ENCODE peak calls at places on chromosome 14, in four cellular contexts. One of them, this sample, is unnamed.

GRCh38 chr14:74843653-74844052 is 32.3 kb downstream of the PROX2 start:
- DNase-seq in mesenchymal stem cell: no peak
- DNase-seq in RWPE1: no peak
- DNase-seq in Peyer's patch: no peak
- DNase-seq in this sample: no peak

GRCh38 chr14:36397357-36397756 is 76.9 kb upstream of the MBIP start:
- DNase-seq in mesenchymal stem cell: no peak
- DNase-seq in RWPE1: no peak
- DNase-seq in Peyer's patch: no peak
- DNase-seq in this sample: no peak

GRCh38 chr14:75450381-75451276 is 22.8 kb downstream of the JDP2 start:
- DNase-seq in mesenchymal stem cell: no peak
- DNase-seq in RWPE1: peak; percentile 84
- DNase-seq in Peyer's patch: peak; percentile 90
- DNase-seq in this sample: peak; percentile 45

GRCh38 chr14:77203611-77204456 is 22.2 kb downstream of the TMEM63C start:
- DNase-seq in mesenchymal stem cell: no peak
- DNase-seq in RWPE1: no peak
- DNase-seq in Peyer's patch: no peak
- DNase-seq in this sample: no peak

GRCh38 chr14:104076743-104077142 is 8.8 kb upstream of the ASPG start:
- DNase-seq in mesenchymal stem cell: no peak
- DNase-seq in RWPE1: no peak
- DNase-seq in Peyer's patch: no peak
- DNase-seq in this sample: no peak

GRCh38 chr14:55104051-55104954 is 24.7 kb upstream of the LGALS3 start:
- DNase-seq in mesenchymal stem cell: no peak
- DNase-seq in RWPE1: no peak
- DNase-seq in Peyer's patch: peak; percentile 45
- DNase-seq in this sample: no peak

GRCh38 chr14:83419420-83419819 is 1885.8 kb upstream of the SEL1L start:
- DNase-seq in mesenchymal stem cell: no peak
- DNase-seq in RWPE1: no peak
- DNase-seq in Peyer's patch: no peak
- DNase-seq in this sample: peak; percentile 62

GRCh38 chr14:78848234-78848820 is 678.2 kb downstream of the NRXN3 start:
- DNase-seq in mesenchymal stem cell: peak; percentile 33
- DNase-seq in RWPE1: peak; percentile 51
- DNase-seq in Peyer's patch: peak; percentile 49
- DNase-seq in this sample: peak; percentile 35

GRCh38 chr14:70773182-70773862 is 36.0 kb downstream of the MAP3K9 start:
- DNase-seq in mesenchymal stem cell: no peak
- DNase-seq in RWPE1: no peak
- DNase-seq in Peyer's patch: no peak
- DNase-seq in this sample: no peak

GRCh38 chr14:104735830-104736642 is 12.0 kb downstream of the ADSS1 start:
- DNase-seq in mesenchymal stem cell: peak; percentile 92
- DNase-seq in RWPE1: no peak
- DNase-seq in Peyer's patch: peak; percentile 73
- DNase-seq in this sample: peak; percentile 87

GRCh38 chr14:88492272-88493089 is 62.3 kb downstream of the PTPN21 start:
- DNase-seq in mesenchymal stem cell: peak; percentile 80
- DNase-seq in RWPE1: peak; percentile 74
- DNase-seq in Peyer's patch: peak; percentile 78
- DNase-seq in this sample: peak; percentile 72

GRCh38 chr14:91410781-91411536 is 6.7 kb downstream of the CCDC88C start:
- DNase-seq in mesenchymal stem cell: no peak
- DNase-seq in RWPE1: no peak
- DNase-seq in Peyer's patch: peak; percentile 61
- DNase-seq in this sample: no peak

GRCh38 chr14:35333347-35333730 is 41.2 kb downstream of the PSMA6 start:
- DNase-seq in mesenchymal stem cell: no peak
- DNase-seq in RWPE1: no peak
- DNase-seq in Peyer's patch: peak; percentile 43
- DNase-seq in this sample: no peak

GRCh38 chr14:83433618-83434017 is 1900.0 kb upstream of the SEL1L start:
- DNase-seq in mesenchymal stem cell: no peak
- DNase-seq in RWPE1: no peak
- DNase-seq in Peyer's patch: no peak
- DNase-seq in this sample: no peak

GRCh38 chr14:83257466-83258439 is 1724.1 kb upstream of the SEL1L start:
- DNase-seq in mesenchymal stem cell: peak; percentile 2
- DNase-seq in RWPE1: no peak
- DNase-seq in Peyer's patch: no peak
- DNase-seq in this sample: no peak

GRCh38 chr14:37592288-37593274 is 2.5 kb downstream of the FOXA1 start:
- DNase-seq in mesenchymal stem cell: peak; percentile 1
- DNase-seq in RWPE1: no peak
- DNase-seq in Peyer's patch: peak; percentile 47
- DNase-seq in this sample: no peak

GRCh38 chr14:29282169-29282568 is 515.6 kb downstream of the FOXG1 start:
- DNase-seq in mesenchymal stem cell: no peak
- DNase-seq in RWPE1: no peak
- DNase-seq in Peyer's patch: no peak
- DNase-seq in this sample: no peak

GRCh38 chr14:92409069-92409468 is 86.1 kb downstream of the SLC24A4 start:
- DNase-seq in mesenchymal stem cell: peak; percentile 37
- DNase-seq in RWPE1: no peak
- DNase-seq in Peyer's patch: no peak
- DNase-seq in this sample: no peak

GRCh38 chr14:93430319-93430801 is 379 bp upstream of the UNC79 start:
- DNase-seq in mesenchymal stem cell: no peak
- DNase-seq in RWPE1: no peak
- DNase-seq in Peyer's patch: no peak
- DNase-seq in this sample: no peak

GRCh38 chr14:101591121-101591520 is 29.8 kb downstream of the DIO3 start:
- DNase-seq in mesenchymal stem cell: no peak
- DNase-seq in RWPE1: no peak
- DNase-seq in Peyer's patch: no peak
- DNase-seq in this sample: no peak

GRCh38 chr14:71739273-71739990 is 192.8 kb upstream of the RGS6 start:
- DNase-seq in mesenchymal stem cell: no peak
- DNase-seq in RWPE1: peak; percentile 49
- DNase-seq in Peyer's patch: no peak
- DNase-seq in this sample: peak; percentile 17

GRCh38 chr14:57898837-57899572 is 33.1 kb upstream of the SLC35F4 start:
- DNase-seq in mesenchymal stem cell: no peak
- DNase-seq in RWPE1: no peak
- DNase-seq in Peyer's patch: no peak
- DNase-seq in this sample: no peak

DNA sequence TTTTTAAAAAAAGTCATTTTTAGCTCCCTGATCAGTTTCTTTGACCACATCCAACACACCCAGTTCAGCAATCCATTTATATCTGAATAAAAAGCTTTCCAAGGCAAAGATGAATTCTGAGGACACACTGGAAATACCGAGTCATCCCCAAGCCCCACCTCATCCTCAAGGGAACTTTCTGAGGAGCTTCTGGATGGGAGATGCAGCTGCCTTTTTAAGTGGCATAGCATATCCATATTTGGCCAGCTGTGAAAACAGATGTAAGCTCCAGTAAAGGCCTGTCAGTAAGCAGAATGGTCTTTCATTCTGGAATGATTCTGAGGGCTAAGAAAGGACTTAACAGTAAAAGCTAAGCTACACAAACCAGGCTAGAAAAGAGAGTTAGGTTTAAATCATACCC is 18.4 kb downstream of the ZFYVE1 start:
- DNase-seq in mesenchymal stem cell: peak; percentile 76
- DNase-seq in RWPE1: no peak
- DNase-seq in Peyer's patch: no peak
- DNase-seq in this sample: no peak
- H3K27ac ChIP-seq in mesenchymal stem cell: no peak overlapping the region
- H3K27ac ChIP-seq in RWPE1: no peak overlapping the region
- H3K27ac ChIP-seq in Peyer's patch: peak overlapping the region; percentile 46
- H3K27ac ChIP-seq in this sample: no peak overlapping the region

GRCh38 chr14:24195186-24196070 is at the start of gene TM9SF1:
- DNase-seq in mesenchymal stem cell: peak; percentile 91
- DNase-seq in RWPE1: peak; percentile 76
- DNase-seq in Peyer's patch: peak; percentile 95
- DNase-seq in this sample: peak; percentile 93
- H3K27ac ChIP-seq in mesenchymal stem cell: peak within 1 kb of the TSS; percentile 86
- H3K27ac ChIP-seq in RWPE1: peak within 1 kb of the TSS; percentile 92
- H3K27ac ChIP-seq in Peyer's patch: peak within 1 kb of the TSS; percentile 96
- H3K27ac ChIP-seq in this sample: peak within 1 kb of the TSS; percentile 93

DNA sequence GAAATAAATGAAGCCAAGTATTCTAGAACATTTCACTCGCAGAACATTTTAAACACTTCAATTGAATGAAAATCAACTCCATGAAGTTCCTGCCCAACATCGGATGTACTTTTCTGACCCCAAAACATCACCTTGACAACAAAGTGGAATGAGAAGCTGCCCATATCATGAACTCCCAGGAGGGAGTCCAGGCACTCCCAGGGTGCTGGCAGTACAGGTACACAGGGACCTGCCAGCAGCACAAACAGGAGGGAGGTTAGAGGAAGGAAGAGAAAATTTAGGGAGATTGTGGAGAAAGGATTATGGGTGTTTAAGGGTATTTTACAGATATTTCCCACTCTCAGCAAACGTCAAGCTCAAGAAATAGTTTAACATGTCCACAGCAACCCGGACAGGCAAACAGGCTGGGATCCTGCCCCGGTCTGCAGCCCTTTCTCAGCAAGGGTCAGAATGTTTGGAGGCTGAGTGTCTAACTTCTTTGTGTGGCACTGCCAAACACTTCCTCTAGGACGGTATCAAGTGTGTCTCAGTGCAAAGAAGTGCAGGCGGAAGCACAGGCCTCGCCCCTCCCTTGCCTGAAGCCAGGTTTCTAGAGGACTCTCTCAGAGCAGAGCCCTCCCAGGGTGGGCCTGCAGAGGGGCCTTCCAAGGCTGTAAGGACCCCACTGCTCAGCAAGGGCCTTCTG is 72.2 kb downstream of the SETD3 start:
- DNase-seq in mesenchymal stem cell: no peak
- DNase-seq in RWPE1: no peak
- DNase-seq in Peyer's patch: no peak
- DNase-seq in this sample: no peak
- H3K27ac ChIP-seq in mesenchymal stem cell: no peak overlapping the region
- H3K27ac ChIP-seq in RWPE1: no peak overlapping the region
- H3K27ac ChIP-seq in Peyer's patch: no peak overlapping the region
- H3K27ac ChIP-seq in this sample: no peak overlapping the region

GRCh38 chr14:69076341-69076740 is 76.6 kb downstream of the DCAF5 start:
- DNase-seq in mesenchymal stem cell: no peak
- DNase-seq in RWPE1: no peak
- DNase-seq in Peyer's patch: no peak
- DNase-seq in this sample: no peak
- H3K27ac ChIP-seq in mesenchymal stem cell: no peak overlapping the region
- H3K27ac ChIP-seq in RWPE1: no peak overlapping the region
- H3K27ac ChIP-seq in Peyer's patch: no peak overlapping the region
- H3K27ac ChIP-seq in this sample: peak overlapping the region; percentile 100

GRCh38 chr14:95067526-95067925 is 89.8 kb downstream of the DICER1 start:
- DNase-seq in mesenchymal stem cell: no peak
- DNase-seq in RWPE1: no peak
- DNase-seq in Peyer's patch: no peak
- DNase-seq in this sample: no peak
- H3K27ac ChIP-seq in mesenchymal stem cell: no peak overlapping the region
- H3K27ac ChIP-seq in RWPE1: no peak overlapping the region
- H3K27ac ChIP-seq in Peyer's patch: no peak overlapping the region
- H3K27ac ChIP-seq in this sample: no peak overlapping the region

DNA sequence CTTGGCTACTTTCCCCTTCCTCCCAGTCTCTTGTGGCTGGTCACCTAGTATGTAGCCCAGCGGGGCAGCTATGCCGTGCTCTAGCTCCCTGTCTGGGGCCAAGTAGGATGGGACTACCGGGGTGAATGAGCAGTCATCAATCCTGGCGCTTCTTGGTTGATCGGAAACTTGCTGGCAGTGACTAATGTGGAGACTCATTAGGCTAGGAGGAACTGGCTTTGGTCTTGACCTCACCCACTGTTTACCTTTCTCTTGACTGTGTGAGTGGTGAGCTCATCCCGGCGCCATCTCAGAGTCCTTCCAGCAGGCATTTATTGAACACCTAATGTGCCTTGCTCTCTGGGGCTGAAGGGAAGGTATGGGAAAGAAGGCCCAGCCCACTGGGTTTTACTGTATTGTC is 16.0 kb downstream of the PLEKHG3 start:
- DNase-seq in mesenchymal stem cell: peak; percentile 94
- DNase-seq in RWPE1: peak; percentile 91
- DNase-seq in Peyer's patch: peak; percentile 86
- DNase-seq in this sample: peak; percentile 34
- H3K27ac ChIP-seq in mesenchymal stem cell: peak overlapping the region; percentile 78
- H3K27ac ChIP-seq in RWPE1: peak overlapping the region; percentile 94
- H3K27ac ChIP-seq in Peyer's patch: peak overlapping the region; percentile 84
- H3K27ac ChIP-seq in this sample: peak overlapping the region; percentile 31

DNA sequence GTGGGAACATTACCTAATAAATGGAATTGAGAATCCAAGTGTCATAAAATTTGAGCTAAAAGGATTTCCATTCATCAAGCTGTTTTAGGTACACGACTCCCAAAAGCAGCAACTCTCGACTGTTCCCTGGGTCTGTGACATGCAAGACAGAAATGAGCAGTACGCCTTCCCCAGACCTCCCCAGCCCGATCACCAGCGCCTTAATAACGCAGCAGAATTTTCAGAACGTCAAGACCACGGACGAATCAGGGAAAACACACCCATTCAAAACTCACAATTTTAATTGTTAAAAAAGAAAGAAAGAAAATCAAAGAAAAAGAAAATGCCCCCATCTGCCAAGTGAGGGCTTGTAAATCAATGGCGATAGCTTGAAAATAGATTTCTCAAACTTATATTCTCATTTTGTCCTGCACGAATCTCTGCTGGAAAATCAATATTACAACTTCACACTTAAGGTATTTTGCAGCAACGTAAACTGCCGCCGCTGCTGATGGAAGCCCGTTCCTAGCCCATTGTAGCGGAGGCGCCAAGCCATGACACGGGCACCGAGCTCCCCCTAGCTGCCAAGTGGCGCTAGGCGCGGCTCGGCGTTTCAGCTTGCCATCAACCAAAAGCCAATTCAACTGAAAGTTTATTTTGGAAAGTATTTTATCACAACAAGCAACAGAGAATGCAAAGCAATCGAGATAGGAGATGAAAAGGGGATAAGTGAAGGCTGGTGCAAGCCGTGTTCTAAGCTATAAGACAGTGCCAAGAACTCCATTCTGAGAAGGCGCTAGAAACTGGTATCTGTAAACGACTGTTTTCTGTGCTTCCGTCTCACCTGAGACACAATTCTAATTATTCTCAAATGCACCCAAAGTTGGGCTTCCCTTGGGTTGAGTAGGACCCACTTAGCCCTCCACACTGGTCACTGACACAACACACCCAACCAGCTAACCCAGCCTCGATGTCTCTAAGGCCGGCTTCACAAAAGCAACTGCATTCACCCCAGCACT is 5.5 kb downstream of the BCL11B start:
- DNase-seq in mesenchymal stem cell: peak; percentile 52
- DNase-seq in RWPE1: peak; percentile 74
- DNase-seq in Peyer's patch: peak; percentile 91
- DNase-seq in this sample: peak; percentile 64
- H3K27ac ChIP-seq in mesenchymal stem cell: no peak overlapping the region
- H3K27ac ChIP-seq in RWPE1: peak overlapping the region; percentile 46
- H3K27ac ChIP-seq in Peyer's patch: peak overlapping the region; percentile 51
- H3K27ac ChIP-seq in this sample: no peak overlapping the region

This sample was measured in endothelial cell of umbilical vein.